ENCODE peak calls at places on chromosomes 12 and 14, in six cellular contexts. L is astrocyte, M is left ventricle myocardium inferior, A is fibroblast of villous mesenchyme, R is HFF-Myc, I is left lung. K is an unnamed sample.

GRCh38 chr14:84303140-84303539 is 1226.8 kb upstream of the FLRT2 start:
- DNase-seq in L (no peak), M (no peak), A (no peak), R (no peak), I (peak), K (no peak)

GRCh38 chr12:24172031-24172772 is 222.7 kb upstream of the SOX5 start:
- DNase-seq in L (no peak), M (no peak), A (no peak), R (no peak), I (no peak), K (no peak)

GRCh38 chr14:49863483-49864262 is 11.1 kb upstream of the NEMF start:
- DNase-seq in L (no peak), M (no peak), A (peak), R (no peak), I (no peak), K (no peak)

GRCh38 chr12:54612216-54612750 is 22.4 kb downstream of the LACRT start:
- DNase-seq in L (no peak), M (no peak), A (no peak), R (no peak), I (no peak), K (no peak)

GRCh38 chr12:52147983-52148540 is 43.8 kb downstream of the KRT80 start:
- DNase-seq in L (no peak), M (no peak), A (no peak), R (no peak), I (peak), K (no peak)

GRCh38 chr14:68815288-68816182 is 22.7 kb upstream of the ZFP36L1 start:
- DNase-seq in L (no peak), M (no peak), A (no peak), R (no peak), I (peak), K (no peak)

GRCh38 chr12:65657635-65658034 is 166.6 kb upstream of the HMGA2 start:
- DNase-seq in L (peak), M (no peak), A (no peak), R (no peak), I (no peak), K (no peak)

GRCh38 chr12:56622535-56622934 is 7.6 kb downstream of the BAZ2A start:
- DNase-seq in L (no peak), M (no peak), A (no peak), R (no peak), I (no peak), K (no peak)

GRCh38 chr12:117038023-117038680 is 61.1 kb downstream of the TESC start:
- DNase-seq in L (no peak), M (no peak), A (no peak), R (no peak), I (peak), K (no peak)

GRCh38 chr12:68784015-68784414 is 24.0 kb upstream of the MDM2 start:
- DNase-seq in L (no peak), M (no peak), A (peak), R (no peak), I (no peak), K (no peak)

GRCh38 chr12:12661086-12661485 is 34.9 kb downstream of the GPR19 start:
- DNase-seq in L (peak), M (no peak), A (peak), R (no peak), I (no peak), K (no peak)

GRCh38 chr12:64124511-64125197 is 97.4 kb downstream of the KICS2 start:
- DNase-seq in L (peak), M (no peak), A (peak), R (no peak), I (no peak), K (no peak)

GRCh38 chr14:92503756-92504491 is 9.7 kb upstream of the RIN3 start:
- DNase-seq in L (peak), M (no peak), A (peak), R (peak), I (no peak), K (no peak)

GRCh38 chr12:123151679-123152454 is 977 bp upstream of the PITPNM2 start:
- DNase-seq in L (no peak), M (no peak), A (peak), R (no peak), I (no peak), K (no peak)

GRCh38 chr12:108840605-108841328 is 16.6 kb downstream of the SSH1 start:
- DNase-seq in L (peak), M (no peak), A (peak), R (no peak), I (no peak), K (no peak)

GRCh38 chr12:100830003-100830795 is 35.6 kb downstream of the ANO4 start:
- DNase-seq in L (no peak), M (no peak), A (no peak), R (no peak), I (no peak), K (no peak)

GRCh38 chr14:77988966-77989365 is 181.2 kb upstream of the NRXN3 start:
- DNase-seq in L (peak), M (peak), A (no peak), R (peak), I (no peak), K (no peak)

GRCh38 chr12:1281683-1282366 is 290.8 kb downstream of the ERC1 start:
- DNase-seq in L (peak), M (no peak), A (peak), R (no peak), I (no peak), K (no peak)

GRCh38 chr12:29286081-29286800 is 94.7 kb downstream of the ERGIC2 start:
- DNase-seq in L (peak), M (no peak), A (no peak), R (no peak), I (no peak), K (no peak)

GRCh38 chr14:91313154-91313850 is 68.8 kb upstream of the GPR68 start:
- DNase-seq in L (no peak), M (no peak), A (no peak), R (no peak), I (no peak), K (no peak)

GRCh38 chr12:6434205-6435180 is 10.3 kb upstream of the CD27 start:
- DNase-seq in L (no peak), M (no peak), A (peak), R (no peak), I (no peak), K (no peak)

GRCh38 chr14:75246546-75247285 is 31.9 kb upstream of the FOS start:
- DNase-seq in L (no peak), M (no peak), A (no peak), R (no peak), I (no peak), K (no peak)

GRCh38 chr12:89684131-89684530 is 24.5 kb downstream of the ATP2B1 start:
- DNase-seq in L (no peak), M (no peak), A (no peak), R (no peak), I (no peak), K (no peak)

GRCh38 chr12:121992059-121992879 is 29.4 kb upstream of the BCL7A start:
- DNase-seq in L (peak), M (no peak), A (peak), R (peak), I (no peak), K (no peak)

GRCh38 chr12:71900091-71900490 is 38.6 kb upstream of the TPH2 start:
- DNase-seq in L (peak), M (no peak), A (peak), R (no peak), I (no peak), K (no peak)
- TF ChIP-seq CTCF in L (peak), M (peak), A (peak), R (no peak), I (no peak), K (no peak)

DNA sequence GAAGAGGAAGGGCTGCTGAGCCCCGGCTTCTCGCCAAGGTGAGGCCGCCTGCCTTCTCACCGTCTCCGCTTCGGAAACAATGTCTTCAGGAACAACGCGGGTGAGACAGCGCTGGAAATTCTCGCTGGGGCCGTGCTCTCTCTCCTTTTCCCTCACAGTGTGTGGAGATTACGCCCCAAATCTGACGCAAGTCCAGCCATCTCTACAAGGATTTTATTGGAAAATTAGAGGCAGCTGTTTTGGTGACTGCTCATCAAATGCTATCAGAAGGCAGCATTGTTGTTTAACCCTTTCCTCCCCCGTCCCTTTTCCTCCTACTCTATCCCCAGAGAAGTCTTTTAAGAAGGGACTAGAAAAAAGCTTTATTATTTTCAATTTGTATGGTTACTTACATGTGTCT is 53.5 kb downstream of the PIWIL1 start:
- DNase-seq in L (no peak), M (no peak), A (no peak), R (no peak), I (no peak), K (no peak)
- TF ChIP-seq CTCF in L (no peak), M (no peak), A (no peak), R (no peak), I (no peak), K (no peak)

GRCh38 chr12:22529281-22530060 is 14.9 kb downstream of the C2CD5 start:
- DNase-seq in L (peak), M (no peak), A (peak), R (peak), I (no peak), K (no peak)
- TF ChIP-seq CTCF in L (peak), M (peak), A (peak), R (no peak), I (peak), K (peak)

DNA sequence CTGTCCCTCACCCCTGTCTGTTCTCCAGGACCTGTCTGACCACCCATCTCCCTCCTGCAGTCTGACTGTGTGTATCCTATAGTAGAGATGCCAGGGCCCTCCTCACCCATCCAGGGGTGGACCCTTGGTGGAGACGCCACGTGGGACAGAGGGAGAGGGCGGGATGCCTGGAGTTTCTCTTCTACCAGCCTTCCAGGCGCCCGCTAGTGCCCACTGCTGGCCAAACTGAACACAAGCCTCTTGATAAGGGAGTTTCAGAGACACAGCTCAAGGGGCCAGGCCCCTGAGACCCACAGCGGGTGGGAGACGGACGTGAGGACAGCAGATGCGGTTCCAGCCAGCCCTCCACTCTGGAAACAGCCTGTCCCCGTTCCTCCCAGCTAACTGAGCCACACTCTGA is 147.3 kb downstream of the RBM19 start:
- DNase-seq in L (no peak), M (no peak), A (peak), R (no peak), I (no peak), K (no peak)
- TF ChIP-seq CTCF in L (no peak), M (no peak), A (peak), R (peak), I (no peak), K (no peak)

GRCh38 chr12:53223391-53224267 is 8.4 kb downstream of the RARG start:
- DNase-seq in L (peak), M (peak), A (peak), R (no peak), I (no peak), K (no peak)
- TF ChIP-seq CTCF in L (no peak), M (no peak), A (no peak), R (no peak), I (no peak), K (no peak)

DNA sequence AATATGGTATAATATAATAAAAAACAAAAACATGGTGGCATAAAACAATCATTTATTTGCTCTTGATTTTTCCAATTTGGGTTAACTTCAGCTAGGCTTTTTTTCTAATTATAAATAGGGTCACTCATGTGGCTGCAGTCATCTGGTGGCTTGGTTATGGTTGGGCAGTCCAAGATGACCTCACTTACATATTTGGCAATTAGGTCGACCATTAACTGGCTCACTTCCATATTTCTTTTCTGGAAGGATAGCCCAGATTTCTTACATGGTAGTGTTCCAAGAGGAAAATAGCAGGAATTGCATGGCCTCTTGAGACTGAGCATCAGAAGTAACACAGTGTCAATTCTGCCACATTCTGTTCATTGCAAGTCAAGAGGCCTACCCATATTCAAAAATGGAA is 153.4 kb downstream of the FUT8 start:
- DNase-seq in L (peak), M (no peak), A (no peak), R (peak), I (no peak), K (no peak)
- TF ChIP-seq CTCF in L (no peak), M (no peak), A (no peak), R (no peak), I (no peak), K (no peak)

GRCh38 chr12:92722897-92723296 is 20.1 kb downstream of the PLEKHG7 start:
- DNase-seq in L (no peak), M (no peak), A (no peak), R (no peak), I (no peak), K (no peak)
- TF ChIP-seq CTCF in L (no peak), M (no peak), A (no peak), R (no peak), I (no peak), K (no peak)

K was measured in mesothelial cell of epicardium.